ENCODE peak calls at places on chromosomes 7 and 10, in ten cellular contexts. V is stimulated activated CD8-positive, alpha-beta memory T cell treated with anti-CD3 and anti-CD28 coated beads, Interleukin-7, amount 100 ng/mL, for 48 hours; Q is GM20000; D is Peyer's patch; A is activated CD4-positive, alpha-beta T cell treated with anti-CD3 and anti-CD28 coated beads, Interleukin-2, amount 50 U/mL, for 48 hours; C is psoas muscle; L is epithelial cell of esophagus; N is globus pallidus; Z is T-helper 1 cell; Y is NCI-H2171. P is an unnamed sample.

GRCh38 chr7:116505278-116505677 is 5.7 kb downstream of the CAV2 start:
- DNase-seq in V (no peak), N (no peak), A (no peak), D (no peak), Y (no peak), Z (no peak), L (no peak), Q (no peak), C (no peak), P (no peak)

GRCh38 chr10:114426476-114426875 is 22.2 kb upstream of the AFAP1L2 start:
- DNase-seq in D (no peak), V (no peak), Q (no peak), L (no peak), A (no peak), N (no peak), Y (no peak), C (no peak), Z (no peak), P (no peak)

GRCh38 chr10:89309646-89310045 is 7.8 kb downstream of the IFIT2 start:
- DNase-seq in D (no peak), N (no peak), L (no peak), Z (no peak), C (no peak), Y (no peak), Q (no peak), V (no peak), A (no peak), P (no peak)

GRCh38 chr10:48463318-48464003 is 141.4 kb downstream of the ARHGAP22 start:
- DNase-seq in L (no peak), Y (no peak), N (no peak), A (no peak), C (no peak), D (peak; percentile 24), Q (no peak), Z (no peak), V (no peak), P (no peak)

GRCh38 chr7:137967143-137968018 is 34.5 kb downstream of the CREB3L2 start:
- DNase-seq in C (no peak), Q (no peak), D (no peak), A (no peak), V (no peak), Y (no peak), L (peak; percentile 63), N (no peak), Z (no peak), P (no peak)

GRCh38 chr7:94898340-94898739 is 9.1 kb upstream of the PPP1R9A start:
- DNase-seq in V (no peak), Q (no peak), L (no peak), Z (no peak), N (no peak), C (no peak), D (no peak), A (no peak), Y (no peak), P (no peak)

GRCh38 chr10:100100651-100101525 is 19.2 kb upstream of the CPN1 start:
- DNase-seq in L (peak; percentile 58), A (no peak), Y (no peak), C (no peak), V (no peak), Z (no peak), Q (peak; percentile 49), N (no peak), D (no peak), P (no peak)

GRCh38 chr7:108372601-108373000 is 83.6 kb downstream of the NRCAM start:
- DNase-seq in Y (no peak), L (no peak), V (no peak), D (no peak), Q (no peak), C (no peak), N (no peak), A (no peak), Z (no peak), P (no peak)

GRCh38 chr10:44389150-44389549 is 4.3 kb upstream of the CXCL12 start:
- DNase-seq in D (no peak), C (no peak), Y (no peak), Q (no peak), A (no peak), Z (no peak), V (no peak), L (no peak), N (no peak), P (no peak)

GRCh38 chr7:157587487-157588270 is 250.9 kb downstream of the DNAJB6 start:
- DNase-seq in A (no peak), D (peak; percentile 9), Q (no peak), N (no peak), Y (no peak), V (no peak), Z (no peak), L (no peak), C (no peak), P (no peak)

GRCh38 chr10:26274391-26274790 is 57.8 kb downstream of the GAD2 start:
- DNase-seq in D (no peak), V (no peak), Z (no peak), C (no peak), N (peak; percentile 71), L (no peak), A (no peak), Q (no peak), Y (no peak), P (no peak)

GRCh38 chr7:112985377-112985987 is 101.1 kb downstream of the GPR85 start:
- DNase-seq in Z (no peak), V (no peak), Q (no peak), Y (no peak), L (peak; percentile 46), N (no peak), A (no peak), D (no peak), C (no peak), P (no peak)

GRCh38 chr7:141128506-141128905 is 54.6 kb downstream of the TMEM178B start:
- DNase-seq in N (peak; percentile 68), V (no peak), D (no peak), Y (no peak), Q (no peak), Z (no peak), C (no peak), L (no peak), A (no peak), P (no peak)

GRCh38 chr10:43138757-43139241 is 554 bp downstream of the CSGALNACT2 start:
- DNase-seq in A (peak; percentile 67), C (no peak), L (peak; percentile 46), Z (peak; percentile 61), V (peak; percentile 27), Q (peak; percentile 71), Y (no peak), D (no peak), N (peak; percentile 34), P (peak; percentile 64)

GRCh38 chr10:62728479-62728878 is 76.0 kb upstream of the ADO start:
- DNase-seq in Y (no peak), D (no peak), A (peak; percentile 27), C (no peak), V (no peak), N (no peak), L (no peak), Q (no peak), Z (no peak), P (no peak)

GRCh38 chr10:104026762-104027161 is 58.9 kb downstream of the COL17A1 start:
- DNase-seq in Z (no peak), Y (no peak), L (no peak), D (no peak), A (no peak), N (no peak), C (no peak), V (no peak), Q (no peak), P (no peak)

GRCh38 chr7:43771128-43771527 is 12.6 kb downstream of the BLVRA start:
- DNase-seq in V (no peak), L (no peak), N (no peak), D (no peak), Y (no peak), Z (no peak), C (no peak), Q (no peak), A (no peak), P (no peak)

GRCh38 chr7:93148727-93149126 is 542 bp upstream of the SAMD9L start:
- DNase-seq in A (no peak), Y (no peak), Z (no peak), D (no peak), Q (no peak), L (no peak), C (no peak), V (no peak), N (no peak), P (no peak)

GRCh38 chr10:48696535-48696873 is 11.8 kb downstream of the WDFY4 start:
- DNase-seq in V (no peak), N (no peak), Y (no peak), A (no peak), Q (no peak), L (no peak), Z (no peak), D (no peak), C (no peak), P (no peak)

GRCh38 chr7:27586825-27587224 is 75.9 kb downstream of the HIBADH start:
- DNase-seq in Q (peak; percentile 33), Y (peak; percentile 75), D (peak; percentile 53), N (peak; percentile 52), V (no peak), A (no peak), Z (no peak), C (peak; percentile 80), L (no peak), P (peak; percentile 60)

GRCh38 chr10:74048433-74048832 is 50.5 kb downstream of the VCL start:
- DNase-seq in C (no peak), Z (no peak), Q (no peak), Y (no peak), A (no peak), L (no peak), V (no peak), N (no peak), D (no peak), P (no peak)

GRCh38 chr7:128876978-128877755 is 14.5 kb downstream of the ATP6V1F start:
- DNase-seq in Z (no peak), Y (no peak), Q (no peak), A (no peak), N (no peak), C (peak; percentile 64), D (peak; percentile 47), L (no peak), V (no peak), P (no peak)

GRCh38 chr7:70208236-70209063 is 610.2 kb downstream of the AUTS2 start:
- DNase-seq in N (no peak), A (no peak), L (peak; percentile 24), D (no peak), C (no peak), Q (no peak), Z (no peak), V (no peak), Y (no peak), P (no peak)

GRCh38 chr10:2920166-2920565 is 147.2 kb upstream of the PFKP start:
- DNase-seq in D (no peak), Z (no peak), V (no peak), N (no peak), Q (no peak), L (no peak), C (no peak), Y (no peak), A (no peak), P (no peak)

GRCh38 chr7:102914585-102914984 is 1.8 kb downstream of the LRRC17 start:
- DNase-seq in Q (no peak), N (no peak), V (no peak), D (no peak), C (no peak), Y (no peak), A (no peak), L (no peak), Z (no peak), P (no peak)

GRCh38 chr7:155194531-155195140 is 103.0 kb upstream of the INSIG1 start:
- DNase-seq in Z (no peak), Q (no peak), D (no peak), L (no peak), C (no peak), A (peak; percentile 1), Y (no peak), N (no peak), V (no peak), P (no peak)

GRCh38 chr10:24850726-24851300 is 101.6 kb downstream of the PRTFDC1 start:
- DNase-seq in A (no peak), C (no peak), Q (no peak), D (no peak), L (no peak), V (no peak), Y (no peak), N (no peak), Z (no peak), P (no peak)

GRCh38 chr7:46715579-46715978 is 794.5 kb upstream of the IGFBP3 start:
- DNase-seq in Z (no peak), N (no peak), Y (no peak), L (peak; percentile 50), D (no peak), A (no peak), C (no peak), V (no peak), Q (no peak), P (no peak)

P was measured in GM13976.